ENCODE peak calls at places on chromosomes 13 and 19, in six cellular contexts. One of them, this sample, is unnamed.

GRCh38 chr13:80048802-80049201 is 292.1 kb downstream of the SPRY2 start:
- DNase-seq in tibial artery: peak
- DNase-seq in CD4-positive, alpha-beta T cell: no peak
- DNase-seq in psoas muscle: peak
- DNase-seq in activated naive CD4-positive, alpha-beta T cell treated with anti-CD3 and anti-CD28 coated beads for 36 hours: peak
- DNase-seq in mesenteric fat pad: peak
- DNase-seq in this sample: peak

GRCh38 chr19:18417250-18418033 is 1.8 kb upstream of the SSBP4 start:
- DNase-seq in psoas muscle: peak
- DNase-seq in mesenteric fat pad: peak
- DNase-seq in CD4-positive, alpha-beta T cell: no peak
- DNase-seq in activated naive CD4-positive, alpha-beta T cell treated with anti-CD3 and anti-CD28 coated beads for 36 hours: peak
- DNase-seq in tibial artery: peak
- DNase-seq in this sample: peak

GRCh38 chr19:3055741-3056453 is 6.4 kb downstream of the TLE5 start:
- DNase-seq in psoas muscle: peak
- DNase-seq in mesenteric fat pad: no peak
- DNase-seq in tibial artery: no peak
- DNase-seq in CD4-positive, alpha-beta T cell: no peak
- DNase-seq in activated naive CD4-positive, alpha-beta T cell treated with anti-CD3 and anti-CD28 coated beads for 36 hours: no peak
- DNase-seq in this sample: no peak

GRCh38 chr13:65293530-65294198 is 1936.5 kb downstream of the PCDH9 start:
- DNase-seq in CD4-positive, alpha-beta T cell: no peak
- DNase-seq in activated naive CD4-positive, alpha-beta T cell treated with anti-CD3 and anti-CD28 coated beads for 36 hours: no peak
- DNase-seq in psoas muscle: no peak
- DNase-seq in tibial artery: no peak
- DNase-seq in mesenteric fat pad: no peak
- DNase-seq in this sample: no peak

GRCh38 chr13:42113478-42113877 is 65.0 kb downstream of the DGKH start:
- DNase-seq in mesenteric fat pad: no peak
- DNase-seq in CD4-positive, alpha-beta T cell: no peak
- DNase-seq in tibial artery: no peak
- DNase-seq in psoas muscle: no peak
- DNase-seq in activated naive CD4-positive, alpha-beta T cell treated with anti-CD3 and anti-CD28 coated beads for 36 hours: no peak
- DNase-seq in this sample: no peak

GRCh38 chr13:95002126-95002525 is 289.8 kb upstream of the SOX21 start:
- DNase-seq in psoas muscle: no peak
- DNase-seq in tibial artery: no peak
- DNase-seq in CD4-positive, alpha-beta T cell: no peak
- DNase-seq in mesenteric fat pad: no peak
- DNase-seq in activated naive CD4-positive, alpha-beta T cell treated with anti-CD3 and anti-CD28 coated beads for 36 hours: no peak
- DNase-seq in this sample: no peak

GRCh38 chr19:17090501-17091074 is 15.0 kb downstream of the MYO9B start:
- DNase-seq in CD4-positive, alpha-beta T cell: no peak
- DNase-seq in psoas muscle: no peak
- DNase-seq in tibial artery: no peak
- DNase-seq in activated naive CD4-positive, alpha-beta T cell treated with anti-CD3 and anti-CD28 coated beads for 36 hours: peak
- DNase-seq in mesenteric fat pad: no peak
- DNase-seq in this sample: no peak

GRCh38 chr13:30600470-30600869 is 17.2 kb upstream of the USPL1 start:
- DNase-seq in activated naive CD4-positive, alpha-beta T cell treated with anti-CD3 and anti-CD28 coated beads for 36 hours: no peak
- DNase-seq in mesenteric fat pad: no peak
- DNase-seq in tibial artery: no peak
- DNase-seq in CD4-positive, alpha-beta T cell: no peak
- DNase-seq in psoas muscle: no peak
- DNase-seq in this sample: no peak

GRCh38 chr19:7868671-7869452 is 5.3 kb downstream of the PRR36 start:
- DNase-seq in psoas muscle: peak
- DNase-seq in activated naive CD4-positive, alpha-beta T cell treated with anti-CD3 and anti-CD28 coated beads for 36 hours: peak
- DNase-seq in mesenteric fat pad: no peak
- DNase-seq in tibial artery: peak
- DNase-seq in CD4-positive, alpha-beta T cell: peak
- DNase-seq in this sample: peak

This sample was measured in heart right ventricle.